ENCODE peak calls at places on chromosomes 6 and 20, in seven cellular contexts. I, R, V, O, T, A and Y are unnamed samples.

GRCh38 chr6:27237089-27237723 is 10.3 kb upstream of the PRSS16 start:
- DNase-seq in I (no peak), R (peak; percentile 73), V (no peak), O (no peak), T (no peak), A (peak; percentile 56), Y (no peak)

GRCh38 chr20:59737073-59737691 is 132.8 kb downstream of the PHACTR3 start:
- DNase-seq in I (no peak), R (no peak), V (no peak), O (no peak), T (no peak), A (no peak), Y (no peak)

GRCh38 chr20:22462975-22463914 is 121.1 kb downstream of the FOXA2 start:
- DNase-seq in I (no peak), R (peak; percentile 3), V (no peak), O (no peak), T (no peak), A (peak; percentile 32), Y (no peak)

GRCh38 chr20:31822421-31823330 is 3.5 kb downstream of the MYLK2 start:
- DNase-seq in I (peak; percentile 73), R (peak; percentile 48), V (peak; percentile 89), O (peak; percentile 79), T (peak; percentile 81), A (peak; percentile 72), Y (no peak)

GRCh38 chr20:10584319-10584812 is 89.4 kb downstream of the JAG1 start:
- DNase-seq in I (no peak), R (no peak), V (no peak), O (no peak), T (no peak), A (peak; percentile 44), Y (no peak)

GRCh38 chr6:17865243-17865642 is 122.2 kb downstream of the KIF13A start:
- DNase-seq in I (peak; percentile 59), R (no peak), V (no peak), O (no peak), T (no peak), A (no peak), Y (no peak)

GRCh38 chr6:1316482-1317220 is 4.8 kb downstream of the FOXQ1 start:
- DNase-seq in I (no peak), R (no peak), V (no peak), O (no peak), T (no peak), A (peak; percentile 27), Y (no peak)

GRCh38 chr6:139330271-139330670 is 38.5 kb upstream of the TXLNB start:
- DNase-seq in I (no peak), R (no peak), V (no peak), O (no peak), T (no peak), A (no peak), Y (no peak)

GRCh38 chr6:30781697-30782424 is 37.5 kb upstream of the IER3 start:
- DNase-seq in I (peak; percentile 96), R (peak; percentile 98), V (peak; percentile 99), O (peak; percentile 58), T (peak; percentile 97), A (peak; percentile 100), Y (peak; percentile 97)

GRCh38 chr20:2652724-2653510 is 485 bp downstream of the NOP56 start:
- DNase-seq in I (peak; percentile 12), R (no peak), V (no peak), O (no peak), T (no peak), A (peak; percentile 10), Y (no peak)

GRCh38 chr20:21981607-21982344 is 276.3 kb downstream of the PAX1 start:
- DNase-seq in I (no peak), R (peak; percentile 92), V (no peak), O (no peak), T (peak; percentile 42), A (peak; percentile 78), Y (no peak)

GRCh38 chr6:43383021-43383667 is 13.7 kb upstream of the ZNF318 start:
- DNase-seq in I (no peak), R (peak; percentile 83), V (no peak), O (no peak), T (no peak), A (peak; percentile 81), Y (no peak)

GRCh38 chr6:89145461-89145961 is 344 bp upstream of the PM20D2 start:
- DNase-seq in I (no peak), R (peak; percentile 41), V (no peak), O (peak; percentile 18), T (no peak), A (peak; percentile 21), Y (no peak)

GRCh38 chr20:44115762-44116644 is 71.0 kb downstream of the JPH2 start:
- DNase-seq in I (no peak), R (peak; percentile 22), V (no peak), O (no peak), T (no peak), A (no peak), Y (no peak)

GRCh38 chr6:16849280-16850210 is 88.3 kb upstream of the ATXN1 start:
- DNase-seq in I (peak; percentile 9), R (peak; percentile 36), V (no peak), O (no peak), T (no peak), A (peak; percentile 53), Y (no peak)

DNA sequence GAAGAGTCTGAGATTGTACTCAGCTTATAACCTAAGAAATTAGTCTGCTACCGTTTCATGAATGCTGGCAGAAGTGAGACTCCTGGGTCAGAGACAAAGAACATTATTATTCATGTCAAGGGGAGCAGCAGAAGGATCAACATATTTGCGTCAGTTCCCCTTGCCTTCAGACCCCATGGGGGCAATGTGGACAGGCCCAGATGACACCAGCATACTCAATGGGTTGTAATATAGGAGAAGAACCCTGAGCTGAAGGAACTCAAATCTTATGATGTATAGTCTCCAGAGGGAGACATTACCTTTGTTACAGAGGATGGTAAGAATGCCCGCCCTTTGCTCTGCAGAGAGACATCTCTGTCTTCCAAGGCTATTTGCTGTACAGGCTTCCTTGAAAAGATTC is 384.4 kb downstream of the EPM2A start:
- DNase-seq in I (no peak), R (no peak), V (no peak), O (no peak), T (no peak), A (no peak), Y (no peak)
- H3K4me3 ChIP-seq in I (no peak overlapping the region), R (no peak overlapping the region), V (no peak overlapping the region), O (no peak overlapping the region), T (no peak overlapping the region), A (no peak overlapping the region), Y (no peak overlapping the region)

DNA sequence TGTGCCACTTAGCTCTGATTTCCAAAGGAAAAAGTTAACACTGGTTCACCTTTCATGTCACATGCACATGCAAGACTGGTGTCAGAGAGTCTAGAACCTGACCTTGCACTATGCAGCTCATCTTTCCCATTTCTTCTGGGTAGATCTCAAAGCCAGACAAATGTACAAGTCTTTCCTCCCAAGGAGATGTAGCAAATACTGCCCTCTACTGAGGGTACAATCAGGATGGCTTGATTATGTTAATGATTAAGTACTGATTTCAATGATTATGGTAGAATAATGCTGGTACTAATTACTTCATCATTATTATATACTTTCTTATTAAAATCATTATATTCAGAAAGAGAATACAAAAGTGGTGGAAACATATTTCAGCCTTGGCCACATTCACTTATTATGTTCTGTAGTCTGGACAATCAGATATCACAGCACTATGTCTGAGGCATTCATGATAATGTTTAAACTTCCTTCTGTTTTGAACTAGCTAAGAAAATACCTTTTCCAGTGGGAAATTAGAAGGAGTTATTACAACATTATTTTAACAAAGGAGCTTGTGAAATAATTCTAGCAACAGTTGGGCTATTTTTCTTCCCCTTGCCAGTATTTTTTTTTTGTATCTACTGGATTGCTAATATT is 68.5 kb upstream of the FOXO3 start:
- DNase-seq in I (no peak), R (peak; percentile 69), V (no peak), O (peak; percentile 6), T (no peak), A (peak; percentile 75), Y (peak; percentile 10)
- TF ChIP-seq CTCF in I (peak; percentile 42), R (peak; percentile 75), V (no peak), O (peak; percentile 69), T (peak; percentile 56), A (peak; percentile 74), Y (peak; percentile 83)

GRCh38 chr20:63655249-63655648 is 2.0 kb upstream of the STMN3 start:
- DNase-seq in I (no peak), R (no peak), V (no peak), O (no peak), T (no peak), A (no peak), Y (no peak)

GRCh38 chr20:63652192-63652980 is 838 bp downstream of the STMN3 start:
- DNase-seq in I (no peak), R (no peak), V (no peak), O (no peak), T (no peak), A (peak; percentile 10), Y (no peak)

GRCh38 chr20:63651942-63652191 is 1.4 kb downstream of the STMN3 start:
- DNase-seq in I (no peak), R (no peak), V (no peak), O (no peak), T (no peak), A (no peak), Y (no peak)

GRCh38 chr20:63653041-63653973 is at the start of gene STMN3:
- DNase-seq in I (peak; percentile 83), R (peak; percentile 80), V (peak; percentile 96), O (peak; percentile 76), T (peak; percentile 91), A (peak; percentile 87), Y (no peak)

GRCh38 chr20:63653974-63654680 is 903 bp upstream of the STMN3 start:
- DNase-seq in I (no peak), R (no peak), V (no peak), O (no peak), T (no peak), A (no peak), Y (no peak)
- H3K4me3 ChIP-seq in I (no peak overlapping the region), R (no peak overlapping the region), V (peak overlapping the region; percentile 31), O (peak overlapping the region; percentile 56), T (peak overlapping the region; percentile 65), A (peak overlapping the region; percentile 56), Y (peak overlapping the region; percentile 54)

GRCh38 chr6:166006593-166007301 is 160.9 kb downstream of the TBXT start:
- DNase-seq in I (no peak), R (peak; percentile 76), V (no peak), O (no peak), T (no peak), A (peak; percentile 82), Y (no peak)

GRCh38 chr6:166003569-166003968 is 164.1 kb downstream of the TBXT start:
- DNase-seq in I (no peak), R (no peak), V (no peak), O (no peak), T (no peak), A (no peak), Y (no peak)

GRCh38 chr6:166004491-166005275 is 163.0 kb downstream of the TBXT start:
- DNase-seq in I (no peak), R (peak; percentile 22), V (no peak), O (no peak), T (no peak), A (no peak), Y (no peak)

GRCh38 chr6:166005846-166006592 is 161.6 kb downstream of the TBXT start:
- DNase-seq in I (peak; percentile 46), R (peak; percentile 80), V (peak; percentile 88), O (peak; percentile 67), T (peak; percentile 64), A (peak; percentile 90), Y (no peak)

DNA sequence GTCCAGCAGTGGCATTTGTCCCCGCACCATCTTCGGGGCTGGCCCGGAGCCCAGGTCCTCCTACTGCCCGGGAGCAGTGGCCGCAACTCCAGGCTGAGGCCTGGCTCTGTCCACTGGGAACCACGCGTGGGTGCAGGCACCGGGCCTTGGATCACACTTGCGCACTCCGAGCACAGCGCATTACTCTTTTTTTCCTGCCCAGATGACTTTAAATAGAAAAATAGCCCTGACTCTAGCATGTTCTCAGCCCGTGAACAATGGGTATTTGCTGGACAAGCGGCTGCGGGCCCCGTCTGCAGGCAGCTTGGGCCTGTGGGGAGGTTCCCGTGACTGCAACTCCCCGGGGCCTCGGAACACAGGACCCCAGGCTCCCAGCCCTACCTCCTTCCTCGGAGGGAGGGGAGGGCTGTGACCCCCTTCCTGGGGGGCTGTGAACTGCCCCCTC is 162.2 kb downstream of the TBXT start:
- DNase-seq in I (no peak), R (peak; percentile 42), V (peak; percentile 89), O (peak; percentile 50), T (peak; percentile 77), A (peak; percentile 63), Y (no peak)
- TF ChIP-seq CTCF in I (no peak), R (no peak), V (no peak), O (no peak), T (no peak), A (no peak), Y (no peak)